ENCODE peak calls at places on chromosome 7, in nine cellular contexts. A, M, S, H, Y, P, L, G and O are unnamed samples.
A peak's percentile ranks its signal among the peaks of the same experiment; 100 is the strongest.

GRCh38 chr7:125516194-125516593 is 586.6 kb upstream of the POT1 start:
- DNase-seq in P (no peak), H (no peak), Y (no peak), M (no peak), L (peak; percentile 62), S (no peak), G (no peak), A (no peak), O (no peak)

GRCh38 chr7:142925413-142925812 is 8.1 kb downstream of the TRPV5 start:
- DNase-seq in G (no peak), Y (peak; percentile 49), L (no peak), M (no peak), H (no peak), A (no peak), S (no peak), P (no peak), O (no peak)

GRCh38 chr7:2008101-2008935 is 224.4 kb downstream of the MAD1L1 start:
- DNase-seq in S (peak; percentile 60), G (no peak), L (no peak), H (no peak), M (no peak), A (peak; percentile 42), Y (no peak), P (peak; percentile 48), O (no peak)

GRCh38 chr7:47483604-47484273 is 98.2 kb downstream of the TNS3 start:
- DNase-seq in G (peak; percentile 36), H (no peak), P (no peak), A (no peak), Y (no peak), S (no peak), M (no peak), L (peak; percentile 63), O (no peak)

GRCh38 chr7:85070967-85071628 is 115.8 kb downstream of the SEMA3D start:
- DNase-seq in M (no peak), A (no peak), L (no peak), G (no peak), Y (no peak), S (no peak), H (no peak), P (no peak), O (no peak)

GRCh38 chr7:90816511-90817142 is 220.5 kb downstream of the CDK14 start:
- DNase-seq in S (no peak), Y (no peak), A (no peak), G (peak; percentile 2), H (no peak), M (no peak), L (peak; percentile 9), P (no peak), O (no peak)

GRCh38 chr7:50347693-50348092 is 43.2 kb downstream of the IKZF1 start:
- DNase-seq in P (no peak), H (no peak), L (no peak), S (no peak), A (no peak), Y (no peak), M (no peak), G (no peak), O (no peak)

GRCh38 chr7:77403957-77404356 is 12.2 kb downstream of the GSAP start:
- DNase-seq in P (no peak), M (no peak), A (no peak), Y (no peak), H (no peak), S (no peak), G (no peak), L (no peak), O (no peak)

GRCh38 chr7:26705567-26705966 is 158.8 kb downstream of the SKAP2 start:
- DNase-seq in G (peak; percentile 64), M (no peak), P (no peak), L (peak; percentile 64), Y (no peak), S (no peak), A (no peak), H (no peak), O (no peak)

GRCh38 chr7:47905071-47905920 is 43.0 kb downstream of the PKD1L1 start:
- DNase-seq in H (peak; percentile 88), M (no peak), S (no peak), P (no peak), A (no peak), G (no peak), Y (no peak), L (no peak), O (no peak)

GRCh38 chr7:123747620-123748141 is 1.1 kb downstream of the WASL start:
- DNase-seq in H (no peak), L (peak; percentile 75), Y (peak; percentile 83), A (peak; percentile 71), P (peak; percentile 67), M (peak; percentile 68), S (no peak), G (peak; percentile 87), O (peak; percentile 62)

GRCh38 chr7:84904561-84904960 is 282.3 kb downstream of the SEMA3D start:
- DNase-seq in A (no peak), G (no peak), S (no peak), P (no peak), M (no peak), Y (no peak), L (no peak), H (no peak), O (no peak)

GRCh38 chr7:129771201-129771927 is 159.8 kb downstream of the NRF1 start:
- DNase-seq in P (peak; percentile 52), S (no peak), Y (no peak), G (no peak), M (no peak), L (peak; percentile 32), H (no peak), A (no peak), O (no peak)

GRCh38 chr7:129767120-129768011 is 155.8 kb downstream of the NRF1 start:
- DNase-seq in M (no peak), Y (no peak), H (no peak), P (no peak), G (no peak), S (no peak), L (peak; percentile 39), A (no peak), O (no peak)

GRCh38 chr7:129769866-129770808 is 158.6 kb downstream of the NRF1 start:
- DNase-seq in H (no peak), S (no peak), G (no peak), P (peak; percentile 55), M (no peak), L (peak; percentile 43), Y (no peak), A (no peak), O (no peak)

GRCh38 chr7:129769400-129769774 is 157.9 kb downstream of the NRF1 start:
- DNase-seq in L (no peak), A (no peak), Y (no peak), G (no peak), H (no peak), S (no peak), P (no peak), M (no peak), O (no peak)

GRCh38 chr7:129768614-129769399 is 157.3 kb downstream of the NRF1 start:
- DNase-seq in H (no peak), M (no peak), Y (peak; percentile 97), G (no peak), S (no peak), L (no peak), A (no peak), P (no peak), O (no peak)
- TF ChIP-seq EP300 in H (no peak), M (no peak), Y (peak; percentile 90), G (no peak), S (no peak), L (no peak), A (no peak), P (no peak), O (no peak)

GRCh38 chr7:69962077-69962855 is 364.0 kb downstream of the AUTS2 start:
- DNase-seq in P (no peak), M (no peak), Y (no peak), G (no peak), L (peak; percentile 24), S (no peak), A (no peak), H (no peak), O (peak; percentile 77)
- TF ChIP-seq POLR2AphosphoS5 in P (no peak), M (no peak), Y (no peak), G (no peak), L (no peak), S (no peak), A (no peak), H (no peak), O (no peak)

GRCh38 chr7:133360201-133360600 is 107.3 kb downstream of the EXOC4 start:
- DNase-seq in A (no peak), M (no peak), H (no peak), L (no peak), G (no peak), Y (no peak), P (no peak), S (no peak), O (no peak)

GRCh38 chr7:133361806-133362205 is 108.9 kb downstream of the EXOC4 start:
- DNase-seq in G (no peak), P (no peak), H (no peak), L (no peak), Y (no peak), A (no peak), M (no peak), S (no peak), O (no peak)

GRCh38 chr7:133355325-133355708 is 102.4 kb downstream of the EXOC4 start:
- DNase-seq in S (no peak), A (no peak), G (no peak), P (no peak), Y (no peak), M (no peak), L (no peak), H (no peak), O (no peak)

GRCh38 chr7:133355822-133356221 is 102.9 kb downstream of the EXOC4 start:
- DNase-seq in Y (no peak), H (no peak), P (no peak), L (no peak), M (no peak), G (no peak), S (no peak), A (no peak), O (no peak)

GRCh38 chr7:133358728-133359127 is 105.8 kb downstream of the EXOC4 start:
- DNase-seq in Y (no peak), A (no peak), P (no peak), M (no peak), L (no peak), G (no peak), H (no peak), S (no peak), O (no peak)
- TF ChIP-seq EP300 in Y (no peak), A (no peak), P (no peak), M (no peak), L (no peak), G (no peak), H (no peak), S (no peak), O (no peak)

DNA sequence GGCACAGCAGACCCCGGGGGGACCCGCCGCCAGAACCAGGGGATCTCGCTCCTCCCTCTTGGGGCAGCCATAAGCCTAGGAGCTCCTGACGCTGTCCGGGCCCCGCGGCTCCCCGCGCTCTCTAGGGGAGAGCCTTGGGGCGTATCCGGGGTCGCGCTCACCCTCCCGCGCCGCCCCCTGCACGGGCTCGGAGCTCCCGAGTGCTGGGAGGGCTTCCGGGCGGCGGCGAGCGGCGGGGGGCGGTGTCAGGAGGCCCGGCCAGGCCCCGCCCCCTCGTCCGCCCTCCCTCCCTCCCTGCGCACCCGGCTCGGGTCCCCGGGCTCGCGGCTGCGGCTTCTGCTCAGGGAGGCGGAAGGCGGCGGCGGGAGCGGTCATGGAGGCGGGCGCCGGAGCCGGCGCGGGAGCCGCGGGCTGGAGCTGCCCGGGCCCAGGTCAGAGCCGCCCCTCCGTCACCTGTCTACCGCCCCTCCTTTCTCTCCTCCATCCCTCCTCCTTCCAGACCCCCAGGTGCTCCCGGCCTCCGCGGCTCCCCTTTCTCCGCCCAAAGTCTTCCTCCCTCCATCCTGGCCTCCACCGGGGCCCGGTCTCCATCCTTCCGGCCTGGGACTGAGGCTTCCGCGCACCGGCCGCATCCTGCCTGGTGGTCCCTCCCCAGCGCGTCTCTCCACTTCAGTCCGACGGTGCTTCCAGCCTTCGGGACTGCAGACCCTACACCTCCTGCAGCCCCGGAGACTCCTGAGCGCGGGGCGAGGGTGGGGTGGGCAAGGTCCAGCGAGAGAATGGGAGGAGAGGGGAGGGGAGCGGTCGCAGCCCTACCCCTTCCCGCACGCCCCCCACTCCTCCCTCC is 424 bp upstream of the CCDC136 start:
- DNase-seq in L (peak; percentile 99), M (peak; percentile 83), G (no peak), P (peak; percentile 82), S (peak; percentile 95), Y (peak; percentile 97), H (peak; percentile 92), A (peak; percentile 89), O (peak; percentile 83)
- TF ChIP-seq POLR2AphosphoS5 in L (peak; percentile 51), M (peak; percentile 19), G (no peak), P (no peak), S (peak; percentile 3), Y (no peak), H (peak; percentile 78), A (peak; percentile 77), O (peak; percentile 18)